ENCODE peak calls at places on chromosomes 6 and 20, in five cellular contexts. N is effector memory CD4-positive, alpha-beta T cell; C is aorta; T is adrenal gland; L is CD8-positive, alpha-beta memory T cell. X is an unnamed sample. For H3K27me3, the result is how much of the 10 kb centered on the place peaks cover.

GRCh38 chr6:36933102-36933501 is 21.4 kb upstream of the PI16 start:
- DNase-seq in T (no peak), C (no peak), L (no peak), N (no peak), X (no peak)

GRCh38 chr6:88380618-88381288 is 214.6 kb upstream of the CNR1 start:
- DNase-seq in T (no peak), C (no peak), L (no peak), N (no peak), X (no peak)

GRCh38 chr6:42230320-42231034 is 12.8 kb upstream of the MRPS10 start:
- DNase-seq in N (no peak), L (no peak), T (peak), C (peak), X (no peak)

GRCh38 chr6:40965046-40965445 is 74.0 kb downstream of the UNC5CL start:
- DNase-seq in C (no peak), L (no peak), T (no peak), N (no peak), X (no peak)

GRCh38 chr6:130675072-130675471 is 152.1 kb upstream of the SMLR1 start:
- DNase-seq in N (no peak), C (no peak), L (no peak), T (no peak), X (no peak)

GRCh38 chr6:14841901-14842421 is 403.9 kb upstream of the JARID2 start:
- DNase-seq in T (peak), C (no peak), L (no peak), N (no peak), X (no peak)

GRCh38 chr6:155250701-155251381 is 13.0 kb upstream of the CLDN20 start:
- DNase-seq in T (no peak), N (no peak), C (no peak), L (no peak), X (no peak)

GRCh38 chr6:112253505-112253841 is 894 bp downstream of the LAMA4 start:
- DNase-seq in T (peak), L (no peak), C (no peak), N (no peak), X (no peak)

GRCh38 chr6:157848693-157849092 is 25.6 kb downstream of the SNX9 start:
- DNase-seq in N (no peak), T (no peak), L (no peak), C (no peak), X (no peak)

GRCh38 chr6:15346315-15346714 is 100.4 kb downstream of the JARID2 start:
- DNase-seq in T (no peak), L (peak), N (no peak), C (no peak), X (no peak)

GRCh38 chr6:157756708-157757429 is 66.2 kb upstream of the SNX9 start:
- DNase-seq in T (peak), L (peak), C (peak), N (peak), X (peak)

GRCh38 chr6:149508485-149508884 is 23.7 kb upstream of the ZC3H12D start:
- DNase-seq in C (no peak), L (peak), T (no peak), N (no peak), X (no peak)

GRCh38 chr20:18223399-18223798 is 64.9 kb upstream of the ZNF133 start:
- DNase-seq in N (no peak), C (no peak), L (no peak), T (no peak), X (no peak)

GRCh38 chr6:151374024-151374423 is 17.3 kb downstream of the ZBTB2 start:
- DNase-seq in L (no peak), T (peak), N (no peak), C (no peak), X (no peak)

GRCh38 chr6:36631326-36632046 is 37.3 kb downstream of the SRSF3 start:
- DNase-seq in C (no peak), N (no peak), T (no peak), L (no peak), X (no peak)

GRCh38 chr20:16701296-16701695 is 28.5 kb upstream of the SNRPB2 start:
- DNase-seq in L (peak), N (no peak), C (no peak), T (peak), X (no peak)

GRCh38 chr6:44667668-44668390 is 280.3 kb downstream of the CDC5L start:
- DNase-seq in T (peak), N (no peak), C (no peak), L (no peak), X (no peak)

GRCh38 chr6:2157441-2158127 is 87.8 kb downstream of the GMDS start:
- DNase-seq in C (no peak), N (no peak), T (no peak), L (peak), X (no peak)

GRCh38 chr20:3930265-3931206 is 41.3 kb downstream of the PANK2 start:
- DNase-seq in N (no peak), C (peak), T (no peak), L (no peak), X (no peak)

GRCh38 chr20:3934628-3935027 is 45.4 kb downstream of the PANK2 start:
- DNase-seq in N (no peak), C (no peak), T (no peak), L (no peak), X (no peak)

GRCh38 chr20:3933126-3933684 is 44.0 kb downstream of the PANK2 start:
- DNase-seq in L (no peak), N (no peak), C (no peak), T (no peak), X (no peak)

GRCh38 chr20:3931664-3932063 is 42.5 kb downstream of the PANK2 start:
- DNase-seq in N (no peak), C (peak), L (no peak), T (no peak), X (no peak)

GRCh38 chr20:3932277-3933073 is 43.3 kb downstream of the PANK2 start:
- DNase-seq in C (no peak), T (peak), L (no peak), N (no peak), X (no peak)
- H3K27ac ChIP-seq in C (peak), T (peak), L (no peak), N (peak), X (peak)

DNA sequence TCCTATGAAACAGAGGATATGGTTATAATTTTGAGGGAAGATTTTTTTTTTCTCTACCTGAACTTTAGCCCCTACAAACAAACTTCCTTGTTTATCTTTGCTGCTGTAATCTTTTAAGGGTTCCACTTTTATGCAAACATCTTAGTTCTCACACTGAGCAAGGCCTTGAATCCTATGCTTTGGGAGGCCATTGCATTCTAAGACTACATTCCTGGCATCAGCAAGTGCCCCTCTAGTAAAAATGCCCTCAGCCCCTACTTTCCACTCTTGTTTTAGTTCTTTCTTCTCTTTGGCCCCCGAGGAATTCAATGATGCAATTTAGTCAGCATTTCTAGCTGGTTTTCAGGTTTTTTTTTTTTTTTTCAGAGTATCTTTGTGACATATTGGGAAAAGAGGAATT is 8.1 kb upstream of the AHI1 start:
- DNase-seq in C (no peak), L (no peak), T (no peak), N (no peak), X (no peak)
- H3K27me3 ChIP-seq in C (under half), L (under half), T (under half), N (under half), X (under half)

DNA sequence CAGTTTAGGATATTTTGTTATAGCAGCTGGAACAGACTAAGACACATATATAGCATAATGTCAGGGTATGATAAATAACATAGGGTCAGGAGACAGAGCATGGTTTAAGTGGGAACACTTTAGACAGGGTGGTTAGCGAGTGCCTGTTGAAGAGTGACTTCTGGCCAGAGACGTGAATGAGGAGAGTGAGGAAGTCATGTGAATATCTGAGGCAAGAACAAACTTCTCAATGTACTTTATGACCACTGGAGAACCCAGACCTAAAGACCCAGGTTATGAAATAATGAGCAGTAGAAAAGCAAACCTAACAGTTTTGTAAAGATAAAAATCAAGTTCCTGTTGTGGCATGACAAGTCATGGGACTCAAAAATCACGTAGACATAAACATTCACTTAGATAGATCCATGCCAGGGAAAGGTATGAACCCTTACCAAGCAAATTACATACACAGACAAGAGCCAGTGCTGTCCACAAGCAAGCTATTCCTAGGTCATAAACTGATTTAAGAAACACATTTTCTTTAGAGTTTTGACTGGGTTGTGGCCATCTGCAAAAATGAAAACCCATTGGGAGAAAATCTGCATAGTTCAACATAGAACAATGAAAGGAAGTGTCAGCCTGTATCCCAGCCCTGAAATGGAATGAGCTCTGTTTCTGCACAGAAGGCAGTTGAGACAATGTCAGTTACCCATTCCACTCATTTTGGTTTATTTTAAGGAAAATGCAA is 2.2 kb upstream of the MYCT1 start:
- DNase-seq in N (no peak), C (no peak), L (no peak), T (no peak), X (no peak)
- H3K27ac ChIP-seq in N (no peak), C (no peak), L (no peak), T (no peak), X (no peak)

GRCh38 chr6:28634406-28634757 is 108.7 kb downstream of the GPX5 start:
- DNase-seq in N (no peak), L (no peak), T (no peak), C (no peak), X (no peak)

GRCh38 chr6:28632326-28632851 is 106.7 kb downstream of the GPX5 start:
- DNase-seq in L (no peak), T (no peak), C (no peak), N (no peak), X (no peak)

GRCh38 chr6:28634758-28635546 is 109.3 kb downstream of the GPX5 start:
- DNase-seq in C (no peak), N (no peak), L (no peak), T (no peak), X (no peak)

GRCh38 chr6:28635547-28636158 is 110.0 kb downstream of the GPX5 start:
- DNase-seq in C (no peak), L (no peak), T (no peak), N (no peak), X (no peak)

DNA sequence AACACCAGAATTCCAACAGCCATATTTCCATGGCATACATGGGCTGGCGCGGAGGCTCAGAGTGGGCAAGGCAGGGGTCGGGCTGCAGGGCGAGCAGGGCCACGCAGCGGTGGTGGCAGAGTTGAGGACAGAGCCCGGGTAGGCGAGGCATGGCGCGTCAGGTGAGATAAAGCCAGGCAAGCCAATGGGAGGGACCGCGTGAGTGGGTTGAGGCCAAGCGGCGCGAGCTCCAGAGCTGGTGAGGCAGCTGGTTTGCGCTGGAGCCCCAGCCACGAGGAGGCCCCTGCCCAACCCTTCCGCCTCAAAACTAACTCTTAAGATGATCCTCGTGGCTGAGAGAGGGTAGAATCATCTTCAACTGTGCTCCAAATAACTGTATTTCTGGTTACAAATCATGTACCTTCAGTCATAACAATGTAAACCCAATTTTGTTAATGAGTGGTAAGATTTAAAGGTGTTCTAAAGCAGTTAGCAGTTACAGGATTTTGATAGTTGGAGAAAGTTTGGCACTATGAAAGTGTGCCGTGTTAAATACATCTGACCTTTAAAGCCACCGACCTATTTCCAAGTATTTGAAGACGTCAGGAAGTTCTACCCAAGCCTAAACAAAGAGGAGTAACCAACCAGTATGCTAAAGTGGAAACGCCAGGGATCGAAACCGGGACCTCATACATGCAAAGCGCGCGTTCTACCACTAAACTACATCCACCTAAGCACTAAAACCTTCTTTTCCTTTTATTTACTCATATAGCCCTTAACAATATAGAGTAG is 107.9 kb downstream of the GPX5 start:
- DNase-seq in L (no peak), T (no peak), C (no peak), N (no peak), X (no peak)
- H3K27me3 ChIP-seq in L (under half), T (under half), C (under half), N (under half), X (under half)

GRCh38 chr20:23782366-23782983 is 31.7 kb upstream of the CST1 start:
- DNase-seq in N (no peak), L (no peak), C (no peak), T (peak), X (no peak)
- H3K27ac ChIP-seq in N (no peak), L (no peak), C (no peak), T (no peak), X (no peak)

GRCh38 chr6:414447-414846 is 22.9 kb downstream of the IRF4 start:
- DNase-seq in L (no peak), C (no peak), N (no peak), T (no peak), X (no peak)
- H3K27me3 ChIP-seq in L (under half), C (under half), N (under half), T (under half), X (under half)

GRCh38 chr6:8183266-8183665 is 80.9 kb upstream of the EEF1E1 start:
- DNase-seq in L (no peak), T (no peak), N (no peak), C (no peak), X (no peak)
- H3K27ac ChIP-seq in L (no peak), T (no peak), N (no peak), C (no peak), X (no peak)

DNA sequence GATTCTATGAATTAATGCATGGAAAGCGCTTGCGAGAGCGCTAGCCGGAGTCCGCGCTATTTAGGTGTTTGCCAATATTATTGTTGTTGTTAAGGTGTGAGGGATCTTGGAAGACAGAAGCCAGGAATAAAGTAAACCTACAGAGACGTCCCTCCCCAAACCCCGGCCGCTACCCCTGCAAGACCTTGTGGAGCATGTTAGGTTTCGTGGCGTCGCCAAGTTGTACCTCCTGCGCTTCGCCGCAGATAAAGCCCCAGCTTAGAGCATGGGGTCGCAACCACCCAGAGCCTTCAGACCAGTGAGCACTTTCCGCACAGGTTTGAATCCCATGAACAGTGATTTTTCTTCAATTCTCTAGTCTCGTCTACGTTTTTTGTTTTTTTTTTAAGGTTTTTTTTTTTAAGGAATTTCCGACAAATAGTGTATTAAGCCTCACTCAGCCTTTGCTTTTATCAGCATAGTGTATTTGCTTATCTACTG is 16.9 kb upstream of the ZSCAN9 start:
- DNase-seq in L (no peak), T (no peak), N (no peak), C (no peak), X (no peak)
- H3K27me3 ChIP-seq in L (half or more), T (half or more), N (half or more), C (under half), X (under half)

X was measured in ovary.